ENCODE peak calls at places on chromosome 1, in four cellular contexts. N is CD8-positive, alpha-beta T cell; A is heart left ventricle; G is cardiac fibroblast. O is an unnamed sample.

GRCh38 chr1:150162862-150163706 is 13.4 kb downstream of the PLEKHO1 start:
- DNase-seq in N (no peak), A (peak; percentile 89), G (peak; percentile 99), O (peak; percentile 99)

GRCh38 chr1:153447498-153448170 is 12.8 kb downstream of the S100A7 start:
- DNase-seq in N (no peak), A (no peak), G (peak; percentile 3), O (peak; percentile 23)

GRCh38 chr1:8359617-8360481 is 41.9 kb downstream of the SLC45A1 start:
- DNase-seq in N (no peak), A (no peak), G (no peak), O (no peak)

GRCh38 chr1:71465093-71465492 is 384.3 kb upstream of the ZRANB2 start:
- DNase-seq in N (no peak), A (no peak), G (no peak), O (no peak)

GRCh38 chr1:61605607-61606321 is 119.2 kb downstream of the TM2D1 start:
- DNase-seq in N (no peak), A (no peak), G (peak; percentile 31), O (no peak)

GRCh38 chr1:58528518-58528917 is 18.0 kb downstream of the OMA1 start:
- DNase-seq in N (no peak), A (no peak), G (peak; percentile 84), O (no peak)

GRCh38 chr1:19734472-19734999 is 65.2 kb downstream of the TMCO4 start:
- DNase-seq in N (no peak), A (no peak), G (peak; percentile 46), O (no peak)

GRCh38 chr1:155984341-155984740 is 6.0 kb upstream of the ARHGEF2 start:
- DNase-seq in N (no peak), A (no peak), G (no peak), O (no peak)

GRCh38 chr1:221779771-221780170 is 37.9 kb upstream of the DUSP10 start:
- DNase-seq in N (no peak), A (no peak), G (no peak), O (no peak)

GRCh38 chr1:243763806-243764205 is 86.2 kb downstream of the AKT3 start:
- DNase-seq in N (no peak), A (no peak), G (no peak), O (no peak)

GRCh38 chr1:25573961-25574360 is 30.6 kb downstream of the LDLRAP1 start:
- DNase-seq in N (no peak), A (no peak), G (no peak), O (no peak)

GRCh38 chr1:59272507-59272906 is 24.4 kb upstream of the FGGY start:
- DNase-seq in N (no peak), A (no peak), G (peak; percentile 48), O (no peak)

GRCh38 chr1:45230537-45230936 is 24.1 kb upstream of the ZSWIM5 start:
- DNase-seq in N (no peak), A (no peak), G (no peak), O (no peak)
- TF ChIP-seq CTCF in N (no peak), A (no peak), G (no peak), O (no peak)

DNA sequence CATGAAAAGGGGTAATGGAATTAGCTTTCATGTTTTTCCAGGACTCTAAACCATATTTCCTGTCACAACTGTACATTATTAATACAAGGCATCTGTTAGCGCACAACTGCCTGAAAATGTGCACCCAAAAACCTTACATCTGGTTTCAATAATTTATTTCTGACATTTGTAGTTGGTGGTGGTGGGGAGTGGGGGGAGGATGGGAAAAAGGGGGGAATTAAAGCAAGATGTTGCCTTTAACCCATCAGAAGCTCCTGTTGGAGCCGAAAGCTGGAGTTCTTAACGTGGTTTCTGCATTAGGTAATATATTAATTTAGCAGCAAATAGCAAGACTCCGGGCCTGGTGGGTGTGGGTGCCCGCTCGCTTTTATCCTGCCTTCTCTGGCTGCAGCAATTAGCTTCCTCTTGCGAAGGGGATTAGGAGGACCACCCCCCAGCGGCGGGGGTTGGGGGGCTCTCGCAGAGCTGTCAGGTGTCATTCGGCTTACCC is 36.9 kb upstream of the HHAT start:
- DNase-seq in N (no peak), A (peak; percentile 24), G (no peak), O (peak; percentile 38)
- H3K4me3 ChIP-seq in N (no peak overlapping the region), A (peak overlapping the region; percentile 35), G (no peak overlapping the region), O (peak overlapping the region; percentile 40)

GRCh38 chr1:17916702-17917101 is 161.6 kb downstream of the ACTL8 start:
- DNase-seq in N (no peak), A (no peak), G (no peak), O (no peak)

GRCh38 chr1:17923684-17924083 is 168.6 kb downstream of the ACTL8 start:
- DNase-seq in N (no peak), A (no peak), G (no peak), O (no peak)

GRCh38 chr1:17920881-17921635 is 165.9 kb downstream of the ACTL8 start:
- DNase-seq in N (no peak), A (no peak), G (no peak), O (no peak)

GRCh38 chr1:17922833-17923232 is 167.7 kb downstream of the ACTL8 start:
- DNase-seq in N (no peak), A (no peak), G (peak; percentile 28), O (no peak)

DNA sequence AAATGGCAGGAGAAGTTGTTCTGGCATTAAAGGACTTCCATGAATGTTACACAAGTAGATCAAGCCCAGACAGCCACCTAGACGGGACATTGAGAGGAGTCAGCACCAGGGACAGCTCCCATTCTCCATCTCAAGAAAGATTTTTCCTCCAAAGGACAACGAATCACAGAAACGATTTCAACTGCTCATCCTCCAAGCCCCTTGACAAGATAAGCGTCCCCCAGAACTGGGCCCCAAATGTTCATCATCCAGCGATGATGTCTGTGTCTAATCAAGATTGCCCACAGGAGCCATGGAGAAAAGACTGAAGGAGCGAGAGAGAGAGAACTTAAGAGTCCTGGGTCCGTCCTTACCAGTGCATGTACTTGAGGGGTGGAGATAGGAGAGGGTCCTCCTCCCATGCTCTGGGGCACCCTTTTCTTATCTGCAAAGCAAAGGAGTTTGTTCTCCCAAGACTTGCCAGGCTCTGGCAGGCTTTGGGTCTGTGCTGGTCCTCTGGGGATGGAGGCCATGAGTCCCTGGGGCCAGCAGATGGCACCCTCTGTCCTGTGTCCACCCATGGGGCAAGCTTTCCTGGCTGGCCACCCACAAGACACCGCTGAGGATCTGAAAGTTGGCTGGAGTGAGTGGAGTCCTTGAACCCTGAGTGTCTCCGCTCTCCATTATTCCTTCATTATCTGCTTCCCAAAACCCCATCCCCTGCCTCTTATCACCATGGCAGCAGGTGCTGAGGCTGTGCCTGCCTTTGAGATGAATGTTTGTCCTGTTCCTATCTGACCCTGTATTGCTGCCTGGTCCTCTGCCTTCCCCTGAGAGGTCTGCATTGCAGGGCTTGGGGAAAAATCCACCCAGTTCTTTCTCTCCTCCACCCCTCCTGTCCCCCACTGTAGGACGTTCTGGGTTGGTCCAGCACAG is 164.6 kb downstream of the ACTL8 start:
- DNase-seq in N (no peak), A (no peak), G (peak; percentile 59), O (no peak)
- TF ChIP-seq CTCF in N (no peak), A (no peak), G (no peak), O (peak; percentile 15)

GRCh38 chr1:2301607-2302291 is 73.6 kb downstream of the SKI start:
- DNase-seq in N (no peak), A (no peak), G (no peak), O (no peak)
- H3K4me3 ChIP-seq in N (peak overlapping the region; percentile 48), A (no peak overlapping the region), G (no peak overlapping the region), O (no peak overlapping the region)

GRCh38 chr1:2212542-2213491 is 15.3 kb upstream of the SKI start:
- DNase-seq in N (no peak), A (peak; percentile 96), G (peak; percentile 99), O (peak; percentile 82)
- TF ChIP-seq CTCF in N (no peak), A (peak; percentile 29), G (peak; percentile 39), O (peak; percentile 35)

GRCh38 chr1:3321559-3322439 is 132.7 kb upstream of the ARHGEF16 start:
- DNase-seq in N (no peak), A (no peak), G (no peak), O (no peak)
- H3K4me3 ChIP-seq in N (no peak overlapping the region), A (no peak overlapping the region), G (no peak overlapping the region), O (no peak overlapping the region)

DNA sequence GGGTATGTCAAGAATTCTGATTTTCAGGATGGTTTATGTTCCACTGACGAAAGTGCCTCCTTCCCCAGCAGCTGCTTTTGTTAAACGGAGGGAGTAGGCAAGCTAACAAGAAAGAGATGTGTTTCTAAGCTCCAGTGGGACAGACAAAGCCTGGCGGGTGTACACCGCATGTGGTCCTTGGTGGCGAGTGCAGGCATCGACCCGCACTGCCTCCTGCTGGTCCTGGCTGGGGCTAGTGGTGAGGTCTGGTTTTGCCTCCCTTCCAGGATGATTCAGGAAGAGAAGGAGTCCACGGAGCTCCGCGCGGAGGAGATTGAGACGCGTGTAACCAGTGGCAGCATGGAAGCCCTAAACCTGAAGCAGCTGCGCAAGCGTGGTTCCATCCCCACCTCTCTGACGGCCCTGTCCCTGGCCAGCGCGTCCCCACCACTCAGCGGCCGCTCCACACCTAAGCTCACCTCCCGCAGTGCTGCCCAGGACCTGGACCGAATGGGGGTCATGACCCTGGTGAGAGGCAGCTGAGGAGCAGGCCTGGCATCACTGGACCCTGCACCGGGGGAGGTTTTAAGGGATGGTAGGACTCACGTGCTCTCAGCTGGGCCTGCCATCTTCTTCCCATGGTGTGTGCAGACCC is 29.0 kb downstream of the PPFIA4 start:
- DNase-seq in N (no peak), A (no peak), G (no peak), O (no peak)
- TF ChIP-seq CTCF in N (no peak), A (no peak), G (no peak), O (no peak)

DNA sequence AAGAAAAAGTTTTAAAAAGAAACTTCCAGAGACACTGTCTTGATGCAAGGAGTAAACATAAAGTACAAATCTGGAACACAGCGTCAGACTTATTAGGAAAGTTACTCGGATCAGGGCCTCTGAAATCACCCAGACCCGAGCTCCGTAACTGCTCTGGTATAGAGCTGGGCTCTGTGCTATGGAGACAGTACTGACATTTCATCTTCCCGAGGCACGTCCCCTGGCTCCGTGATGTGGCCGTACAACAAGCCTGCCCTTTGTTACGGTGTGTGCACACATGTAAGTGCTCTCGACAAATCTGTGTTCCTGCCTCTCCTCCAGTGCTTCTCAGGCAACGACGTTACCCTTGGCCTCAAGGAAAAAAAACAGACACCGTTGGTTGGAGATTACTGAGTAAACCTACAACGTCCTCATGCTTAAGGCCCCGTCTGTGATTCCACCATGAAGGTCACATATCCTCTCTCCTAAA is 107.0 kb upstream of the IRF2BP2 start:
- DNase-seq in N (no peak), A (no peak), G (no peak), O (no peak)
- H3K4me3 ChIP-seq in N (no peak overlapping the region), A (no peak overlapping the region), G (no peak overlapping the region), O (no peak overlapping the region)

GRCh38 chr1:218299416-218299815 is 14.3 kb downstream of the RRP15 start:
- DNase-seq in N (no peak), A (no peak), G (peak; percentile 75), O (peak; percentile 23)
- TF ChIP-seq CTCF in N (no peak), A (peak; percentile 27), G (peak; percentile 48), O (peak; percentile 60)

DNA sequence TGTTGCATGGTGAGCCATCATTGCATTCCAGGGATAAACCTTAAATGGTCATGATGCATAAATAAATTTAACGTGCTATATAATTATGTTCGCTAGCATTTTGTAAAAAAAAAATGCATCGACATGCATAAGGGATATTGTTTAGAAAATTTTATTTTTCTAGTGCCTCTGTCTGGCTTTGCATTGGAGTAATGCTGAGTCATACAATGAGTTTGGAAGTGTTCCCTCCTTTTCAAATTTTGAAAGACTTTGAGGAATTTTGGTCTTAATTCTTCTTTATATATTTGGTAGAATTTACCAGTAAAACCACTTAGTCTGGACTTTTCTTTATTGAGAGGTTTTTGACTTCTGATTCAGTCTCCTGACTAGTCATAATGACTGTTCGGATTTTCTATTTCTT is 4.9 kb downstream of the MNDA start:
- DNase-seq in N (no peak), A (no peak), G (no peak), O (no peak)
- H3K4me3 ChIP-seq in N (no peak overlapping the region), A (no peak overlapping the region), G (no peak overlapping the region), O (no peak overlapping the region)